ENCODE peak calls at places on chromosome 2, in five cellular contexts. One of them, this sample, is unnamed.

GRCh38 chr2:205177505-205177904 is 504.8 kb upstream of the NRP2 start:
- DNase-seq in DND-41: no peak
- DNase-seq in fibroblast of the aortic adventitia: no peak
- DNase-seq in sigmoid colon: no peak
- DNase-seq in tibial artery: no peak
- DNase-seq in this sample: peak; percentile 7

GRCh38 chr2:14881663-14882327 is 249.3 kb downstream of the LRATD1 start:
- DNase-seq in DND-41: no peak
- DNase-seq in fibroblast of the aortic adventitia: no peak
- DNase-seq in sigmoid colon: no peak
- DNase-seq in tibial artery: no peak
- DNase-seq in this sample: no peak

GRCh38 chr2:168194784-168195522 is 52.4 kb downstream of the STK39 start:
- DNase-seq in DND-41: peak; percentile 73
- DNase-seq in fibroblast of the aortic adventitia: no peak
- DNase-seq in sigmoid colon: no peak
- DNase-seq in tibial artery: no peak
- DNase-seq in this sample: no peak

GRCh38 chr2:65390134-65390533 is 42.3 kb downstream of the SPRED2 start:
- DNase-seq in DND-41: no peak
- DNase-seq in fibroblast of the aortic adventitia: no peak
- DNase-seq in sigmoid colon: peak; percentile 76
- DNase-seq in tibial artery: no peak
- DNase-seq in this sample: no peak

GRCh38 chr2:197786010-197786877 is 1.1 kb upstream of the BOLL start:
- DNase-seq in DND-41: no peak
- DNase-seq in fibroblast of the aortic adventitia: no peak
- DNase-seq in sigmoid colon: no peak
- DNase-seq in tibial artery: peak; percentile 64
- DNase-seq in this sample: no peak

GRCh38 chr2:59936031-59936430 is 617.4 kb downstream of the BCL11A start:
- DNase-seq in DND-41: no peak
- DNase-seq in fibroblast of the aortic adventitia: no peak
- DNase-seq in sigmoid colon: no peak
- DNase-seq in tibial artery: no peak
- DNase-seq in this sample: no peak

GRCh38 chr2:223725494-223725893 is 111.9 kb downstream of the AP1S3 start:
- DNase-seq in DND-41: no peak
- DNase-seq in fibroblast of the aortic adventitia: peak; percentile 97
- DNase-seq in sigmoid colon: peak; percentile 81
- DNase-seq in tibial artery: peak; percentile 90
- DNase-seq in this sample: peak; percentile 99

GRCh38 chr2:27117995-27118524 is 868 bp downstream of the CGREF1 start:
- DNase-seq in DND-41: no peak
- DNase-seq in fibroblast of the aortic adventitia: no peak
- DNase-seq in sigmoid colon: no peak
- DNase-seq in tibial artery: no peak
- DNase-seq in this sample: no peak

GRCh38 chr2:135826561-135826960 is 10.4 kb downstream of the LCT start:
- DNase-seq in DND-41: no peak
- DNase-seq in fibroblast of the aortic adventitia: no peak
- DNase-seq in sigmoid colon: no peak
- DNase-seq in tibial artery: no peak
- DNase-seq in this sample: no peak

GRCh38 chr2:43136862-43137261 is 89.5 kb downstream of the ZFP36L2 start:
- DNase-seq in DND-41: peak; percentile 96
- DNase-seq in fibroblast of the aortic adventitia: no peak
- DNase-seq in sigmoid colon: no peak
- DNase-seq in tibial artery: no peak
- DNase-seq in this sample: no peak

GRCh38 chr2:64748561-64748960 is 94.8 kb upstream of the SERTAD2 start:
- DNase-seq in DND-41: no peak
- DNase-seq in fibroblast of the aortic adventitia: peak; percentile 26
- DNase-seq in sigmoid colon: no peak
- DNase-seq in tibial artery: no peak
- DNase-seq in this sample: no peak

GRCh38 chr2:71503827-71504226 is 50.5 kb downstream of the DYSF start:
- DNase-seq in DND-41: no peak
- DNase-seq in fibroblast of the aortic adventitia: no peak
- DNase-seq in sigmoid colon: peak; percentile 62
- DNase-seq in tibial artery: peak; percentile 50
- DNase-seq in this sample: no peak

GRCh38 chr2:102436284-102436683 is 13.3 kb downstream of the IL18RAP start:
- DNase-seq in DND-41: no peak
- DNase-seq in fibroblast of the aortic adventitia: peak; percentile 19
- DNase-seq in sigmoid colon: no peak
- DNase-seq in tibial artery: no peak
- DNase-seq in this sample: peak; percentile 49

GRCh38 chr2:7007846-7008741 is 90.9 kb downstream of the RNF144A start:
- DNase-seq in DND-41: peak; percentile 29
- DNase-seq in fibroblast of the aortic adventitia: peak; percentile 65
- DNase-seq in sigmoid colon: peak; percentile 93
- DNase-seq in tibial artery: peak; percentile 90
- DNase-seq in this sample: peak; percentile 93

GRCh38 chr2:146003337-146003736 is 1483.4 kb upstream of the ZEB2 start:
- DNase-seq in DND-41: no peak
- DNase-seq in fibroblast of the aortic adventitia: no peak
- DNase-seq in sigmoid colon: no peak
- DNase-seq in tibial artery: no peak
- DNase-seq in this sample: no peak

GRCh38 chr2:185583058-185583816 is 155.4 kb upstream of the FSIP2 start:
- DNase-seq in DND-41: no peak
- DNase-seq in fibroblast of the aortic adventitia: peak; percentile 9
- DNase-seq in sigmoid colon: no peak
- DNase-seq in tibial artery: no peak
- DNase-seq in this sample: peak; percentile 0

GRCh38 chr2:88638743-88639142 is 11.5 kb upstream of the EIF2AK3 start:
- DNase-seq in DND-41: no peak
- DNase-seq in fibroblast of the aortic adventitia: peak; percentile 27
- DNase-seq in sigmoid colon: no peak
- DNase-seq in tibial artery: no peak
- DNase-seq in this sample: no peak

GRCh38 chr2:205218056-205218455 is 464.2 kb upstream of the NRP2 start:
- DNase-seq in DND-41: no peak
- DNase-seq in fibroblast of the aortic adventitia: peak; percentile 82
- DNase-seq in sigmoid colon: no peak
- DNase-seq in tibial artery: no peak
- DNase-seq in this sample: peak; percentile 18

GRCh38 chr2:239544846-239545465 is 144.1 kb upstream of the HDAC4 start:
- DNase-seq in DND-41: peak; percentile 94
- DNase-seq in fibroblast of the aortic adventitia: no peak
- DNase-seq in sigmoid colon: peak; percentile 40
- DNase-seq in tibial artery: peak; percentile 38
- DNase-seq in this sample: no peak

GRCh38 chr2:241584446-241584845 is 25.9 kb downstream of the BOK start:
- DNase-seq in DND-41: no peak
- DNase-seq in fibroblast of the aortic adventitia: no peak
- DNase-seq in sigmoid colon: no peak
- DNase-seq in tibial artery: no peak
- DNase-seq in this sample: peak; percentile 37

GRCh38 chr2:238173692-238174091 is 14.9 kb downstream of the ERFE start:
- DNase-seq in DND-41: no peak
- DNase-seq in fibroblast of the aortic adventitia: no peak
- DNase-seq in sigmoid colon: no peak
- DNase-seq in tibial artery: no peak
- DNase-seq in this sample: no peak

GRCh38 chr2:191218292-191218898 is 26.8 kb upstream of the MYO1B start:
- DNase-seq in DND-41: peak; percentile 71
- DNase-seq in fibroblast of the aortic adventitia: peak; percentile 71
- DNase-seq in sigmoid colon: no peak
- DNase-seq in tibial artery: no peak
- DNase-seq in this sample: peak; percentile 89

GRCh38 chr2:220226076-220226475 is 598.6 kb downstream of the SLC4A3 start:
- DNase-seq in DND-41: no peak
- DNase-seq in fibroblast of the aortic adventitia: no peak
- DNase-seq in sigmoid colon: no peak
- DNase-seq in tibial artery: no peak
- DNase-seq in this sample: no peak

GRCh38 chr2:132668986-132669853 is 785 bp downstream of the LYPD1 start:
- DNase-seq in DND-41: no peak
- DNase-seq in fibroblast of the aortic adventitia: peak; percentile 34
- DNase-seq in sigmoid colon: no peak
- DNase-seq in tibial artery: peak; percentile 59
- DNase-seq in this sample: peak; percentile 16

GRCh38 chr2:132667716-132668115 is 2.3 kb downstream of the LYPD1 start:
- DNase-seq in DND-41: no peak
- DNase-seq in fibroblast of the aortic adventitia: peak; percentile 70
- DNase-seq in sigmoid colon: no peak
- DNase-seq in tibial artery: no peak
- DNase-seq in this sample: no peak

GRCh38 chr2:132669854-132670103 is 226 bp downstream of the LYPD1 start:
- DNase-seq in DND-41: no peak
- DNase-seq in fibroblast of the aortic adventitia: no peak
- DNase-seq in sigmoid colon: no peak
- DNase-seq in tibial artery: no peak
- DNase-seq in this sample: no peak

GRCh38 chr2:132670104-132670960 is at the start of gene LYPD1:
- DNase-seq in DND-41: no peak
- DNase-seq in fibroblast of the aortic adventitia: peak; percentile 36
- DNase-seq in sigmoid colon: peak; percentile 59
- DNase-seq in tibial artery: peak; percentile 65
- DNase-seq in this sample: no peak

GRCh38 chr2:132668189-132668833 is 1.7 kb downstream of the LYPD1 start:
- DNase-seq in DND-41: no peak
- DNase-seq in fibroblast of the aortic adventitia: peak; percentile 31
- DNase-seq in sigmoid colon: no peak
- DNase-seq in tibial artery: no peak
- DNase-seq in this sample: no peak
- TF ChIP-seq CTCF in DND-41: no peak
- TF ChIP-seq CTCF in fibroblast of the aortic adventitia: peak; percentile 51
- TF ChIP-seq CTCF in sigmoid colon: no peak
- TF ChIP-seq CTCF in tibial artery: no peak
- TF ChIP-seq CTCF in this sample: peak; percentile 25

DNA sequence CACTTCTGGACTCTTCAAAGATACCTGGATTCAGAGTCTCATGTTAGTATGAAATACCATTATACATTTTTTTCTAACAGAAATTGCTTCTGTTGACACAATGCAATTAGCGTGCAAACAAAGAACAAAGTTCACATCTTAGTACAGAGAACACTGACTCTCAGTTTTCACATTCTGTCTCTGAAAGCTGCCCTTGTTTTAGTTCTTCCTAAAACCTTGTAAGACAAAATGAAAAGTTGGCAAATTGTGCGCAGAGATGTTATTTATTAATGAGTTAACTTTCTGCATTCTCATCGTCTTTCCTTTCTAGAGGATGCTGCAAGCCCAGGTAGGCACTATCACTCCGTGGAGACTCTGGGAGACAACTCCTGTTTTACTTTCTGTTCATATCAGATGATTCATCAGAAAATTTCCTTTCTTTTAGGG is 377.3 kb upstream of the POU3F3 start:
- DNase-seq in DND-41: no peak
- DNase-seq in fibroblast of the aortic adventitia: no peak
- DNase-seq in sigmoid colon: no peak
- DNase-seq in tibial artery: no peak
- DNase-seq in this sample: no peak
- H3K4me3 ChIP-seq in DND-41: no peak overlapping the region
- H3K4me3 ChIP-seq in fibroblast of the aortic adventitia: no peak overlapping the region
- H3K4me3 ChIP-seq in sigmoid colon: no peak overlapping the region
- H3K4me3 ChIP-seq in tibial artery: no peak overlapping the region
- H3K4me3 ChIP-seq in this sample: no peak overlapping the region

GRCh38 chr2:230913406-230913805 is 11.6 kb downstream of the GPR55 start:
- DNase-seq in DND-41: peak; percentile 27
- DNase-seq in fibroblast of the aortic adventitia: peak; percentile 8
- DNase-seq in sigmoid colon: peak; percentile 77
- DNase-seq in tibial artery: peak; percentile 39
- DNase-seq in this sample: peak; percentile 33
- TF ChIP-seq CTCF in DND-41: peak; percentile 58
- TF ChIP-seq CTCF in fibroblast of the aortic adventitia: peak; percentile 43
- TF ChIP-seq CTCF in sigmoid colon: no peak
- TF ChIP-seq CTCF in tibial artery: peak; percentile 18
- TF ChIP-seq CTCF in this sample: peak; percentile 47

DNA sequence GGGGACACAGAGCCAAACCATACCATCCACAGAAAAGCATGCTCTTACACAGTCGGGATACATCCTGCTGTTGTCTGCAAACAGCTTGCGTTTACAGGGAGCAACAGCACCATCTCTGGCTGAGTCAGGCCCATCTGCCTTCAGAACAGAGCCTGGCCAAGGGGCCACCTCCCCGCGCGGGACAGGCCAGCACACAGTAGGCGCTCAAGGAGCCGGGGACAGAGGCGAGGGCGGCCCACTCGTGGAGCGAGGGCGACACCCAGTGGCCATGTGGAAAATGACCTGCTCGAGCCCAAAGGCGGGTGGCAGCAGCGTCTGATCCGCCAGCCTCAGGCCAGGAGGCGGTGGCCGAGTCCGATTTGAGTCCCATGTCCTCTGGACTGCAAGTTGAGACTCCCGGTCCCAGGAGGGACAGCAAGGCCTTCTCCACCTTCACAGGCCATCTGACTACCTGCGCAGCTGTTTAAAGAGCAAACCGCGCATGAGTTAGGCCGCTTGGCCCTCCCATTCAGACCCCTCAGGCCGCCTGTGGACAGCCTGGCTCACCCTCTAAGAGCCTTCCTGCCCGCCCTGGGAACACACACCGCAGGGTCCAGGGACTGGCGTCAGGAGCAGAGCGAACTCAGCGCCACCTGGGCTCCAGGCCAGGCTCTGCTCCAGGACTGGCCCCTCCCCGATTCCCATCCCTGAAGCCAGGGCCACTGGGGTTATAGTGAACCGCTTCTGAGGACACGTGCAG is 38.3 kb downstream of the TTC32 start:
- DNase-seq in DND-41: peak; percentile 46
- DNase-seq in fibroblast of the aortic adventitia: peak; percentile 59
- DNase-seq in sigmoid colon: peak; percentile 82
- DNase-seq in tibial artery: peak; percentile 88
- DNase-seq in this sample: peak; percentile 53
- H3K4me3 ChIP-seq in DND-41: no peak overlapping the region
- H3K4me3 ChIP-seq in fibroblast of the aortic adventitia: peak overlapping the region; percentile 22
- H3K4me3 ChIP-seq in sigmoid colon: no peak overlapping the region
- H3K4me3 ChIP-seq in tibial artery: no peak overlapping the region
- H3K4me3 ChIP-seq in this sample: no peak overlapping the region